ENCODE peak calls at places on chromosome 22, in six cellular contexts. One of them, this sample, is unnamed.

GRCh38 chr22:18066181-18066859 is 11.5 kb upstream of the PEX26 start:
- DNase-seq in astrocyte: no peak
- DNase-seq in ACHN: no peak
- DNase-seq in RWPE1: no peak
- DNase-seq in stimulated activated CD4-positive, alpha-beta T cell treated with anti-CD3 and anti-CD28 coated beads, TNF-alpha, amount 100 ng/mL, for 1 hour: no peak
- DNase-seq in right atrium auricular region: no peak
- DNase-seq in this sample: no peak

GRCh38 chr22:22599248-22599647 is 40.2 kb upstream of the PRAME start:
- DNase-seq in astrocyte: no peak
- DNase-seq in ACHN: no peak
- DNase-seq in RWPE1: no peak
- DNase-seq in stimulated activated CD4-positive, alpha-beta T cell treated with anti-CD3 and anti-CD28 coated beads, TNF-alpha, amount 100 ng/mL, for 1 hour: no peak
- DNase-seq in right atrium auricular region: no peak
- DNase-seq in this sample: no peak

GRCh38 chr22:36365020-36365411 is 22.8 kb downstream of the MYH9 start:
- DNase-seq in astrocyte: peak; percentile 97
- DNase-seq in ACHN: peak; percentile 83
- DNase-seq in RWPE1: peak; percentile 74
- DNase-seq in stimulated activated CD4-positive, alpha-beta T cell treated with anti-CD3 and anti-CD28 coated beads, TNF-alpha, amount 100 ng/mL, for 1 hour: peak; percentile 79
- DNase-seq in right atrium auricular region: peak; percentile 87
- DNase-seq in this sample: peak; percentile 89

GRCh38 chr22:39233736-39234120 is 11.1 kb downstream of the PDGFB start:
- DNase-seq in astrocyte: no peak
- DNase-seq in ACHN: no peak
- DNase-seq in RWPE1: no peak
- DNase-seq in stimulated activated CD4-positive, alpha-beta T cell treated with anti-CD3 and anti-CD28 coated beads, TNF-alpha, amount 100 ng/mL, for 1 hour: no peak
- DNase-seq in right atrium auricular region: no peak
- DNase-seq in this sample: no peak

GRCh38 chr22:18078329-18079041 is 695 bp downstream of the PEX26 start:
- DNase-seq in astrocyte: peak; percentile 10
- DNase-seq in ACHN: peak; percentile 39
- DNase-seq in RWPE1: peak; percentile 24
- DNase-seq in stimulated activated CD4-positive, alpha-beta T cell treated with anti-CD3 and anti-CD28 coated beads, TNF-alpha, amount 100 ng/mL, for 1 hour: no peak
- DNase-seq in right atrium auricular region: no peak
- DNase-seq in this sample: no peak

GRCh38 chr22:48445113-48445827 is 1382.4 kb downstream of the BRD1 start:
- DNase-seq in astrocyte: peak; percentile 34
- DNase-seq in ACHN: no peak
- DNase-seq in RWPE1: no peak
- DNase-seq in stimulated activated CD4-positive, alpha-beta T cell treated with anti-CD3 and anti-CD28 coated beads, TNF-alpha, amount 100 ng/mL, for 1 hour: no peak
- DNase-seq in right atrium auricular region: no peak
- DNase-seq in this sample: no peak

GRCh38 chr22:36022162-36022561 is 6.5 kb downstream of the RBFOX2 start:
- DNase-seq in astrocyte: peak; percentile 63
- DNase-seq in ACHN: no peak
- DNase-seq in RWPE1: no peak
- DNase-seq in stimulated activated CD4-positive, alpha-beta T cell treated with anti-CD3 and anti-CD28 coated beads, TNF-alpha, amount 100 ng/mL, for 1 hour: no peak
- DNase-seq in right atrium auricular region: no peak
- DNase-seq in this sample: no peak

GRCh38 chr22:41766476-41766875 is 34.0 kb upstream of the CCDC134 start:
- DNase-seq in astrocyte: no peak
- DNase-seq in ACHN: no peak
- DNase-seq in RWPE1: no peak
- DNase-seq in stimulated activated CD4-positive, alpha-beta T cell treated with anti-CD3 and anti-CD28 coated beads, TNF-alpha, amount 100 ng/mL, for 1 hour: no peak
- DNase-seq in right atrium auricular region: no peak
- DNase-seq in this sample: no peak

GRCh38 chr22:31080164-31080847 is 812 bp upstream of the SMTN start:
- DNase-seq in astrocyte: no peak
- DNase-seq in ACHN: no peak
- DNase-seq in RWPE1: no peak
- DNase-seq in stimulated activated CD4-positive, alpha-beta T cell treated with anti-CD3 and anti-CD28 coated beads, TNF-alpha, amount 100 ng/mL, for 1 hour: no peak
- DNase-seq in right atrium auricular region: no peak
- DNase-seq in this sample: no peak

GRCh38 chr22:49253656-49254055 is 574.0 kb downstream of the BRD1 start:
- DNase-seq in astrocyte: no peak
- DNase-seq in ACHN: no peak
- DNase-seq in RWPE1: no peak
- DNase-seq in stimulated activated CD4-positive, alpha-beta T cell treated with anti-CD3 and anti-CD28 coated beads, TNF-alpha, amount 100 ng/mL, for 1 hour: no peak
- DNase-seq in right atrium auricular region: no peak
- DNase-seq in this sample: no peak

GRCh38 chr22:44393066-44393465 is 80.3 kb upstream of the SHISAL1 start:
- DNase-seq in astrocyte: no peak
- DNase-seq in ACHN: no peak
- DNase-seq in RWPE1: no peak
- DNase-seq in stimulated activated CD4-positive, alpha-beta T cell treated with anti-CD3 and anti-CD28 coated beads, TNF-alpha, amount 100 ng/mL, for 1 hour: no peak
- DNase-seq in right atrium auricular region: no peak
- DNase-seq in this sample: no peak